ENCODE peak calls at places on chromosomes 7 and 10, in four cellular contexts. K is K562, D is GM12878, C is HepG2. F is an unnamed sample.

GRCh38 chr7:22194633-22195273 is 162.2 kb downstream of the RAPGEF5 start:
- DNase-seq in K (no peak), D (no peak), C (no peak), F (no peak)

GRCh38 chr7:141722529-141722928 is 14.4 kb downstream of the WEE2 start:
- DNase-seq in K (no peak), D (no peak), C (no peak), F (no peak)

GRCh38 chr7:137269240-137269639 is 74.3 kb downstream of the PTN start:
- DNase-seq in K (no peak), D (no peak), C (no peak), F (no peak)

GRCh38 chr7:25028370-25028971 is 48.5 kb upstream of the OSBPL3 start:
- DNase-seq in K (peak), D (no peak), C (peak), F (no peak)

GRCh38 chr7:42238709-42239395 is 1.8 kb upstream of the GLI3 start:
- DNase-seq in K (no peak), D (no peak), C (no peak), F (peak)

GRCh38 chr7:113370910-113371309 is 252.6 kb upstream of the SMIM30 start:
- DNase-seq in K (no peak), D (no peak), C (no peak), F (no peak)

GRCh38 chr10:44925224-44925623 is 14.1 kb downstream of the TMEM72 start:
- DNase-seq in K (peak), D (no peak), C (peak), F (peak)

GRCh38 chr10:72170263-72170662 is 45.5 kb upstream of the ANAPC16 start:
- DNase-seq in K (no peak), D (no peak), C (peak), F (no peak)

GRCh38 chr10:80461208-80462183 is 7.4 kb downstream of the TSPAN14 start:
- DNase-seq in K (no peak), D (no peak), C (no peak), F (no peak)

GRCh38 chr7:12357508-12357907 is 46.2 kb downstream of the VWDE start:
- DNase-seq in K (no peak), D (no peak), C (no peak), F (no peak)

GRCh38 chr10:60905580-60905979 is 38.4 kb downstream of the RHOBTB1 start:
- DNase-seq in K (no peak), D (no peak), C (no peak), F (no peak)

GRCh38 chr7:105102557-105103352 is 88.8 kb downstream of the KMT2E start:
- DNase-seq in K (no peak), D (no peak), C (no peak), F (no peak)

GRCh38 chr10:1402016-1402820 is 335.1 kb downstream of the ADARB2 start:
- DNase-seq in K (no peak), D (no peak), C (no peak), F (no peak)

GRCh38 chr7:43038229-43038628 is 74.2 kb upstream of the HECW1 start:
- DNase-seq in K (no peak), D (no peak), C (no peak), F (no peak)

GRCh38 chr10:131250454-131251145 is 60.9 kb downstream of the TCERG1L start:
- DNase-seq in K (no peak), D (no peak), C (no peak), F (no peak)

GRCh38 chr10:26486985-26487850 is 49.1 kb downstream of the APBB1IP start:
- DNase-seq in K (no peak), D (peak), C (peak), F (no peak)

GRCh38 chr10:44959243-44960097 is at the start of gene RASSF4:
- DNase-seq in K (peak), D (no peak), C (peak), F (peak)

GRCh38 chr7:6023974-6024435 is 7.2 kb upstream of the ANKRD61 start:
- DNase-seq in K (peak), D (no peak), C (no peak), F (no peak)

GRCh38 chr7:20784311-20785210 is 2.1 kb downstream of the SP8 start:
- DNase-seq in K (no peak), D (no peak), C (no peak), F (peak)

GRCh38 chr10:8352696-8353095 is 298.2 kb downstream of the GATA3 start:
- DNase-seq in K (no peak), D (no peak), C (no peak), F (no peak)

GRCh38 chr10:73183882-73184281 is 16.0 kb downstream of the FAM149B1 start:
- DNase-seq in K (peak), D (no peak), C (no peak), F (no peak)

GRCh38 chr7:128005759-128006159 is 25.5 kb downstream of the LRRC4 start:
- DNase-seq in K (peak), D (no peak), C (peak), F (no peak)

GRCh38 chr7:22642454-22642853 is 84.5 kb upstream of the IL6 start:
- DNase-seq in K (no peak), D (no peak), C (no peak), F (no peak)

GRCh38 chr7:149764481-149765398 is 8.6 kb downstream of the ZNF467 start:
- DNase-seq in K (no peak), D (no peak), C (no peak), F (no peak)

GRCh38 chr7:21617916-21618390 is 75.1 kb downstream of the DNAH11 start:
- DNase-seq in K (no peak), D (no peak), C (peak), F (no peak)

GRCh38 chr10:1290071-1290471 is 233.9 kb downstream of the WDR37 start:
- DNase-seq in K (no peak), D (no peak), C (no peak), F (no peak)

GRCh38 chr10:96645191-96645721 is 58.4 kb upstream of the TM9SF3 start:
- DNase-seq in K (no peak), D (no peak), C (no peak), F (no peak)

GRCh38 chr10:92702301-92702916 is 12.7 kb downstream of the HHEX start:
- DNase-seq in K (peak), D (no peak), C (no peak), F (no peak)

GRCh38 chr7:27160546-27161213 is 4.2 kb upstream of the HOXA7 start:
- DNase-seq in K (peak), D (peak), C (peak), F (peak)

GRCh38 chr7:77353407-77353721 is 62.8 kb downstream of the GSAP start:
- DNase-seq in K (no peak), D (no peak), C (no peak), F (no peak)

GRCh38 chr7:151655555-151655954 is 135.9 kb upstream of the RHEB start:
- DNase-seq in K (no peak), D (no peak), C (no peak), F (no peak)

GRCh38 chr10:104277785-104278184 is 8.8 kb downstream of the GSTO2 start:
- DNase-seq in K (no peak), D (no peak), C (peak), F (no peak)

GRCh38 chr10:33523236-33523792 is 188.8 kb upstream of the NRP1 start:
- DNase-seq in K (no peak), D (no peak), C (no peak), F (no peak)

GRCh38 chr7:87339373-87339897 is 6.0 kb upstream of the CROT start:
- DNase-seq in K (no peak), D (no peak), C (no peak), F (no peak)
- TF ChIP-seq FOXK2 in K (no peak), D (no peak), C (no peak), F (no peak)

GRCh38 chr10:127496045-127496444 is 53.1 kb upstream of the NPS start:
- DNase-seq in K (no peak), D (no peak), C (no peak), F (no peak)

GRCh38 chr10:127498081-127498480 is 51.0 kb upstream of the NPS start:
- DNase-seq in K (no peak), D (no peak), C (no peak), F (no peak)

GRCh38 chr10:127492607-127493250 is 56.4 kb upstream of the NPS start:
- DNase-seq in K (peak), D (no peak), C (no peak), F (peak)
- TF ChIP-seq BHLHE40 in K (no peak), D (no peak), C (no peak), F (no peak)

DNA sequence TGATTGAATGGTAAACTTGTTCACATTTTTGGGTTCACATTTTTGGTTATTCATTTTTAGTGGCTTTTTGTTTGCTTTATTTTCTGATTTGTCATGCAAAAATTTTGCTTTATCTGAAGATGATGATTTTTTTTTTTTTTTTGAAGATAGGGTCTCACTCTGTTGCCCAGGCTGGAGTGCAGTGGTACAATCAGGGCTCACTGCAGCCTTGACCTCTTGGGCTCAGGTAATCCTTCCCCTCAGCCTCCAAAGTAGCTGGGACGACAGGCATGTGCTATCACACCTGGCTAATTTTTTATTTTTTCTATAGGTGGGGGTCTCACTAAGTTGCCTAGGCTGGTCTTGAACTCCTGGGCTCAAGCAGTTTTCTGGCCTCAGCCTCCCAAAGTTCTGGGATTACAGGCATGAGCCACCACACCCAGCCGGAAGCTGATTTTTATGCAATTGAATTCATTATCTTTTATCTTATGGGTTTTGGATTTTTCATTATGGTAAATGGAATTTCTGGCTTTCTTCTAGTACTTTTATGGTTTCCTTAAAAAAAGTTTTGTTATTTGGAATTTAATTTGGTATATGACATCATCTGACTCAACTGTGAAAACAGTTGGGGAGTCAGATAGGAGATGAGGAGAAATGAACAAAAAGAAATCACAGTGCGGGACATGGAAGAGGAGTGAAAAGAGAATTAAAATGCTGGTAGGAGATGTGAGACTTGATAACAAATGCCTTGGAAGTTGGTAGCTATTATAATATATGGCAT is 158.7 kb downstream of the LRMDA start:
- DNase-seq in K (no peak), D (no peak), C (no peak), F (no peak)
- TF ChIP-seq TARDBP in K (no peak), D (no peak), C (no peak), F (no peak)

GRCh38 chr7:110412614-110413013 is 678.3 kb upstream of the LRRN3 start:
- DNase-seq in K (no peak), D (no peak), C (no peak), F (no peak)

GRCh38 chr7:110413038-110413437 is 677.9 kb upstream of the LRRN3 start:
- DNase-seq in K (no peak), D (no peak), C (no peak), F (no peak)

GRCh38 chr7:110407242-110407641 is 683.7 kb upstream of the LRRN3 start:
- DNase-seq in K (no peak), D (no peak), C (no peak), F (no peak)

GRCh38 chr7:110407706-110408105 is 683.2 kb upstream of the LRRN3 start:
- DNase-seq in K (no peak), D (no peak), C (no peak), F (no peak)
- TF ChIP-seq FOXK2 in K (no peak), D (no peak), C (no peak), F (no peak)

GRCh38 chr7:1963575-1963974 is 269.2 kb downstream of the MAD1L1 start:
- DNase-seq in K (no peak), D (no peak), C (no peak), F (no peak)

GRCh38 chr7:1959305-1959704 is 273.4 kb downstream of the MAD1L1 start:
- DNase-seq in K (no peak), D (no peak), C (no peak), F (no peak)

GRCh38 chr7:1964913-1965578 is 267.7 kb downstream of the MAD1L1 start:
- DNase-seq in K (no peak), D (no peak), C (no peak), F (no peak)

GRCh38 chr7:1964556-1964912 is 268.2 kb downstream of the MAD1L1 start:
- DNase-seq in K (no peak), D (no peak), C (no peak), F (no peak)

GRCh38 chr7:1961776-1962276 is 270.9 kb downstream of the MAD1L1 start:
- DNase-seq in K (peak), D (peak), C (no peak), F (no peak)
- TF ChIP-seq BHLHE40 in K (peak), D (peak), C (no peak), F (no peak)

GRCh38 chr10:15440204-15440711 is 69.2 kb upstream of the FAM171A1 start:
- DNase-seq in K (peak), D (no peak), C (no peak), F (no peak)
- TF ChIP-seq TARDBP in K (no peak), D (no peak), C (no peak), F (no peak)

GRCh38 chr10:93806882-93807281 is 49.1 kb downstream of the LGI1 start:
- DNase-seq in K (no peak), D (no peak), C (no peak), F (no peak)
- TF ChIP-seq FOXK2 in K (no peak), D (no peak), C (no peak), F (no peak)

F was measured in HEK293T.